ENCODE peak calls at places on chromosomes 1 and 21, in seven cellular contexts. B, A, C, T, W, X and H are unnamed samples.

GRCh38 chr1:219669042-219669441 is 56.1 kb upstream of the ZC3H11B start:
- DNase-seq in B (no peak), C (no peak), A (no peak), W (no peak), X (no peak), T (no peak), H (no peak)

GRCh38 chr1:242425232-242425631 is 99.3 kb downstream of the PLD5 start:
- DNase-seq in C (no peak), W (no peak), A (no peak), X (no peak), T (no peak), B (peak), H (no peak)

GRCh38 chr1:24308365-24309015 is 10.7 kb upstream of the GRHL3 start:
- DNase-seq in W (no peak), C (no peak), T (no peak), B (peak), A (no peak), X (no peak), H (no peak)

GRCh38 chr1:50285994-50286393 is 137.2 kb downstream of the DMRTA2 start:
- DNase-seq in T (no peak), B (no peak), A (no peak), C (no peak), W (no peak), X (no peak), H (no peak)

GRCh38 chr1:201275266-201275666 is 8.0 kb upstream of the PKP1 start:
- DNase-seq in X (no peak), W (peak), B (peak), T (no peak), A (peak), C (no peak), H (no peak)

GRCh38 chr1:155241851-155242264 is 13.4 kb downstream of the ENTREP3 start:
- DNase-seq in A (no peak), W (no peak), C (no peak), B (no peak), T (no peak), X (no peak), H (no peak)

GRCh38 chr1:1761504-1762376 is 16.5 kb downstream of the NADK start:
- DNase-seq in A (no peak), X (no peak), T (no peak), B (no peak), C (no peak), W (no peak), H (no peak)

GRCh38 chr1:232110281-232111090 is 483.9 kb downstream of the DISC1 start:
- DNase-seq in X (no peak), C (no peak), A (no peak), W (no peak), T (no peak), B (no peak), H (no peak)

GRCh38 chr1:225437710-225438437 is 10.0 kb upstream of the LBR start:
- DNase-seq in T (no peak), B (peak), W (no peak), A (no peak), X (no peak), C (no peak), H (no peak)

GRCh38 chr1:90728656-90729257 is 11.7 kb upstream of the BARHL2 start:
- DNase-seq in C (no peak), T (no peak), X (no peak), A (no peak), W (no peak), B (no peak), H (no peak)

GRCh38 chr1:204088596-204088995 is 15.7 kb downstream of the SOX13 start:
- DNase-seq in W (no peak), X (no peak), A (no peak), B (no peak), C (no peak), T (no peak), H (no peak)

GRCh38 chr21:29007135-29007534 is 12.0 kb downstream of the RWDD2B start:
- DNase-seq in C (no peak), X (no peak), A (no peak), W (no peak), B (no peak), T (no peak), H (no peak)

GRCh38 chr1:107139833-107140702 is 771 bp upstream of the NTNG1 start:
- DNase-seq in W (peak), T (peak), B (peak), A (no peak), C (peak), X (peak), H (peak)

GRCh38 chr1:22131875-22132486 is 10.9 kb downstream of the WNT4 start:
- DNase-seq in C (peak), X (peak), A (no peak), T (peak), B (no peak), W (peak), H (peak)
- TF ChIP-seq CTCF in C (peak), X (peak), A (peak), T (peak), B (peak), W (peak), H (peak)

GRCh38 chr1:80668370-80668769 is 1132.4 kb upstream of the ADGRL2 start:
- DNase-seq in B (no peak), W (no peak), X (no peak), C (no peak), T (no peak), A (no peak), H (no peak)

GRCh38 chr1:80678438-80678837 is 1122.3 kb upstream of the ADGRL2 start:
- DNase-seq in W (no peak), C (no peak), T (no peak), B (no peak), A (no peak), X (no peak), H (no peak)

GRCh38 chr1:80675469-80675868 is 1125.3 kb upstream of the ADGRL2 start:
- DNase-seq in X (no peak), A (no peak), W (no peak), B (peak), C (no peak), T (no peak), H (no peak)

GRCh38 chr1:80673935-80674597 is 1126.7 kb upstream of the ADGRL2 start:
- DNase-seq in B (no peak), C (no peak), T (no peak), X (no peak), W (no peak), A (no peak), H (no peak)
- TF ChIP-seq CTCF in B (no peak), C (no peak), T (no peak), X (no peak), W (no peak), A (no peak), H (no peak)

DNA sequence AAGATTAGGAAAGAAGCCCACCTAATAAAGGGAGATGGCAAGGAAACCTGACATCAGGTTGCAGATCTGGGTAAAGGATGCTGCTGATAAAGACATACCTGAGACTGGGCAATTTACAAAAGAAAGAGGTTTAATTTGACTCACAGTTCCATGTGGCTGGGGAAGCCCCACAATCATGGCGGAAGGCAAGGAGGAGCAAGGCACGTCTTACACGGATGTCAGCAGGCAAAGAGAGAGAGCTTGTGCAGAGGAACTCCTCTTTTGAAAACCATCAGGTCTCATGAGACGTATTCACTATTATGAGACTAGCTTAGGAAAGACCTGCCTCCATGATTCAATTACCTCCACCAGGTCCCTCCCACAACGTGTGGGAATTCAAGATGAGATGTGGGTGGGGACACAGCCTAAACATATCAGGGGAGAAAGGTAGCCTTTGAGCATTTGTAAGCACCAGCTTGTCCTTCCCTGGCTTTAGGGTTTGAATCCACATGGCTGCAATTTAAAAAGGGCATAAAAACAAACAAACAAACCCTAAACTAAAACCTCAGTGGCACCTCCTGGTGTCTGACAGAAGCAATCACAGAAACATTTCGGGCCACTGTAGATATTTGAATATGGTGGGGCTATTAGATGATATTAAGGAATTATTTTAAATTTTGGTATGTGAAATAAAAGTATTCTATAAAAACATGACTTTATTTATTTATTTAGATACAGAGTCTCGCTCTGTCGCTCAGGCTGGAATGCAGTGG is 33.1 kb downstream of the SLC2A7 start:
- DNase-seq in T (no peak), C (no peak), A (no peak), B (peak), W (no peak), X (no peak), H (no peak)
- TF ChIP-seq CTCF in T (no peak), C (no peak), A (no peak), B (peak), W (no peak), X (no peak), H (peak)

GRCh38 chr1:110338200-110339039 is 757 bp upstream of the RBM15 start:
- DNase-seq in W (peak), B (no peak), C (peak), X (peak), A (peak), T (peak), H (peak)

GRCh38 chr1:110340207-110340468 is 961 bp downstream of the RBM15 start:
- DNase-seq in W (no peak), X (no peak), B (peak), A (no peak), T (no peak), C (no peak), H (no peak)

GRCh38 chr1:110341146-110341871 is 2.1 kb downstream of the RBM15 start:
- DNase-seq in T (no peak), W (no peak), C (peak), B (no peak), A (no peak), X (no peak), H (no peak)

GRCh38 chr1:110339040-110339426 is at the start of gene RBM15:
- DNase-seq in B (peak), X (peak), W (peak), C (peak), A (peak), T (peak), H (peak)

DNA sequence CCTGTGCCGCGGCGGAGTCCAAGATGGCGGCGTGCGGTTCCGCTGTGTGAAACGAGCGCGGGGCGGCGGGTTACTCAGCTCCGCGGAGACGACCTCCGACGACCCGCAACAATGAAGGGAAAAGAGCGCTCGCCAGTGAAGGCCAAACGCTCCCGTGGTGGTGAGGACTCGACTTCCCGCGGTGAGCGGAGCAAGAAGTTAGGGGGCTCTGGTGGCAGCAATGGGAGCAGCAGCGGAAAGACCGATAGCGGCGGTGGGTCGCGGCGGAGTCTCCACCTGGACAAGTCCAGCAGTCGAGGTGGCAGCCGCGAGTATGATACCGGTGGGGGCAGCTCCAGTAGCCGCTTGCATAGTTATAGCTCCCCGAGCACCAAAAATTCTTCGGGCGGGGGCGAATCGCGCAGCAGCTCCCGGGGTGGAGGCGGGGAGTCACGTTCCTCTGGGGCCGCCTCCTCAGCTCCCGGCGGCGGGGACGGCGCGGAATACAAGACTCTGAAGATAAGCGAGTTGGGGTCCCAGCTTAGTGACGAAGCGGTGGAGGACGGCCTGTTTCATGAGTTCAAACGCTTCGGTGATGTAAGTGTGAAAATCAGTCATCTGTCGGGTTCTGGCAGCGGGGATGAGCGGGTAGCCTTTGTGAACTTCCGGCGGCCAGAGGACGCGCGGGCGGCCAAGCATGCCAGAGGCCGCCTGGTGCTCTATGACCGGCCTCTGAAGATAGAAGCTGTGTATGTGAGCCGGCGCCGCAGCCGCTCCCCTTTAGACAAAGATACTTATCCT is 440 bp downstream of the RBM15 start:
- DNase-seq in X (no peak), A (peak), B (peak), C (peak), W (peak), T (no peak), H (peak)
- TF ChIP-seq CTCF in X (peak), A (no peak), B (peak), C (no peak), W (peak), T (no peak), H (peak)